ENCODE peak calls at places on chromosome X, in ten cellular contexts. C is neural crest cell, T is fibroblast of lung, I is BE2C, Z is ascending aorta, N is SK-N-SH, G is dorsolateral prefrontal cortex, V is cardiac fibroblast, J is suprapubic skin, E is GM06990. Q is an unnamed sample.

GRCh38 chrX:6574762-6575161 is 39.8 kb upstream of the VCX3A start:
- DNase-seq in C (no peak), T (no peak), I (peak; percentile 4), Z (no peak), N (peak; percentile 10), G (no peak), V (no peak), J (no peak), E (no peak), Q (no peak)

GRCh38 chrX:68112321-68112720 is 321.0 kb downstream of the OPHN1 start:
- DNase-seq in C (no peak), T (peak; percentile 3), I (no peak), Z (no peak), N (no peak), G (no peak), V (peak; percentile 2), J (no peak), E (no peak), Q (no peak)

GRCh38 chrX:68822641-68823410 is 6.0 kb upstream of the EFNB1 start:
- DNase-seq in C (peak; percentile 38), T (peak; percentile 59), I (peak; percentile 54), Z (no peak), N (peak; percentile 66), G (no peak), V (peak; percentile 66), J (no peak), E (no peak), Q (peak; percentile 55)

GRCh38 chrX:9327747-9328145 is 137.1 kb upstream of the TBL1X start:
- DNase-seq in C (no peak), T (peak; percentile 81), I (no peak), Z (no peak), N (no peak), G (no peak), V (peak; percentile 60), J (no peak), E (no peak), Q (no peak)

GRCh38 chrX:110444996-110445395 is 86.3 kb downstream of the RTL9 start:
- DNase-seq in C (no peak), T (no peak), I (no peak), Z (no peak), N (no peak), G (no peak), V (no peak), J (no peak), E (no peak), Q (no peak)

GRCh38 chrX:16023790-16024734 is 99.3 kb upstream of the GRPR start:
- DNase-seq in C (no peak), T (no peak), I (no peak), Z (no peak), N (no peak), G (no peak), V (peak; percentile 57), J (no peak), E (peak; percentile 72), Q (no peak)

GRCh38 chrX:70096052-70096451 is 33.8 kb downstream of the OTUD6A start:
- DNase-seq in C (no peak), T (peak; percentile 14), I (no peak), Z (no peak), N (no peak), G (no peak), V (peak; percentile 57), J (no peak), E (no peak), Q (no peak)

GRCh38 chrX:53239474-53239873 is 14.5 kb upstream of the KDM5C start:
- DNase-seq in C (no peak), T (no peak), I (peak; percentile 63), Z (no peak), N (no peak), G (no peak), V (peak; percentile 4), J (no peak), E (no peak), Q (peak; percentile 35)

GRCh38 chrX:108590496-108590895 is 145.9 kb downstream of the IRS4 start:
- DNase-seq in C (no peak), T (no peak), I (no peak), Z (no peak), N (no peak), G (no peak), V (peak; percentile 37), J (no peak), E (no peak), Q (no peak)

GRCh38 chrX:72060196-72060974 is 71.3 kb downstream of the RTL5 start:
- DNase-seq in C (peak; percentile 37), T (no peak), I (peak; percentile 69), Z (no peak), N (peak; percentile 68), G (peak; percentile 89), V (peak; percentile 2), J (no peak), E (no peak), Q (peak; percentile 43)

GRCh38 chrX:53481816-53482485 is 47.8 kb upstream of the HSD17B10 start:
- DNase-seq in C (peak; percentile 45), T (peak; percentile 69), I (peak; percentile 65), Z (no peak), N (peak; percentile 58), G (peak; percentile 36), V (peak; percentile 78), J (no peak), E (peak; percentile 15), Q (no peak)

GRCh38 chrX:153688900-153689590 is 1.3 kb downstream of the SLC6A8 start:
- DNase-seq in C (no peak), T (peak; percentile 43), I (peak; percentile 57), Z (no peak), N (peak; percentile 79), G (peak; percentile 70), V (peak; percentile 12), J (no peak), E (no peak), Q (no peak)

GRCh38 chrX:150766351-150767044 is 73.3 kb downstream of the MTMR1 start:
- DNase-seq in C (no peak), T (no peak), I (no peak), Z (no peak), N (no peak), G (no peak), V (no peak), J (no peak), E (no peak), Q (no peak)

GRCh38 chrX:115233497-115234219 is at the start of gene LRCH2:
- DNase-seq in C (peak; percentile 57), T (no peak), I (peak; percentile 65), Z (no peak), N (peak; percentile 86), G (peak; percentile 33), V (peak; percentile 1), J (no peak), E (no peak), Q (peak; percentile 89)

GRCh38 chrX:119758682-119759332 is 419 bp downstream of the SOWAHD start:
- DNase-seq in C (peak; percentile 5), T (no peak), I (peak; percentile 14), Z (no peak), N (peak; percentile 67), G (peak; percentile 27), V (no peak), J (no peak), E (peak; percentile 54), Q (peak; percentile 94)

GRCh38 chrX:23888887-23889501 is 18.7 kb downstream of the APOO start:
- DNase-seq in C (no peak), T (no peak), I (no peak), Z (no peak), N (no peak), G (no peak), V (peak; percentile 52), J (no peak), E (no peak), Q (no peak)
- TF ChIP-seq CTCF in C (no peak), T (no peak), I (no peak), Z (no peak), N (no peak), G (no peak), V (no peak), J (no peak), E (no peak), Q (no peak)

DNA sequence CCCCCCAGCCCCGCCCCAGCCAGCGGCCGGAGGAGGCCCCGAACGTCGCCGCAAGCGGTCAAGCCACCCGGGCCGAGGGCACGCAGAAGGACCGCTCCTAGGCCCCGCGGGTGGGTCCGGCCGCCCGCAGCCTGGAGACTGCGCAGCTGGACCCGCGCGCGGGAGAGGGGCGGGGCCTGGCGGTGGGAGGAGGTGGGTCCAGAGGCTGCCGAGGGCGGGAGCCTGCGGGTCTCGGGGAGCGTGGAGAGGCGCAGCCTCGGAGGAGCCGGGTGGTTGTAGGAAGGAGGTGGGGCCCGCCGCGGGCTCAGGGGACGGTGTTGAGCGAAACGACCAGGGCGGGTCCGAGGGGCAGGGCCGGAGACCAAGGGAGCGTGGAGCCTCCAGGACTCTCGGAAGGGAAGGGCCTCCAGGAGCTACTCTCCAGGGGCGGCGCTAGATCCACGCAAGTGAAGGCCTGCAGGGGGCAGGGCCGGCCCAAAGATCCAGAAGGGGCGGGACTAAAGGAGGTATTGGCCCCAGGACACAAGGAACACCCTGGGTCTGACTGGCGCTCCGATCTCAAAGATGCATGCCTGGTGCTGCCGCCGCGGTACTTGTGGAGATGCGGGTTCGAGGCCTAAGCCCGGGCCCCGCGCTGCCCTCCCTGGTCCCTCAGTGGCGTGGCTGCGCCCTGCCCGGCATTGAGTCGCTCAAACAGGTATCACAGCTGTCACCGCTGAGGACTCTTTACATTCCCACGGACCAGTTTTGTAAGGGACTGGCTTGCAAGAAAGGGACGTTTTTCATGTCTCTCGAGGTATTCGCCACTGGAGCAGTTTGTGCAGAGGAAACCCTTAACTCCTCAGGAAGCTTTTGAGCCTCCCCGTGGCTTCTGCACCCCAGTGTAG is 5.9 kb downstream of the TIMM17B start:
- DNase-seq in C (peak; percentile 61), T (peak; percentile 84), I (peak; percentile 89), Z (peak; percentile 70), N (peak; percentile 84), G (peak; percentile 80), V (peak; percentile 86), J (peak; percentile 91), E (peak; percentile 78), Q (no peak)
- TF ChIP-seq CTCF in C (peak; percentile 62), T (peak; percentile 32), I (peak; percentile 58), Z (peak; percentile 53), N (peak; percentile 53), G (peak; percentile 46), V (peak; percentile 44), J (peak; percentile 20), E (peak; percentile 57), Q (peak; percentile 74)

GRCh38 chrX:81378550-81378949 is 176.6 kb downstream of the SH3BGRL start:
- DNase-seq in C (no peak), T (peak; percentile 0), I (no peak), Z (no peak), N (no peak), G (no peak), V (no peak), J (no peak), E (no peak), Q (no peak)

GRCh38 chrX:81377329-81377728 is 175.4 kb downstream of the SH3BGRL start:
- DNase-seq in C (no peak), T (peak; percentile 51), I (no peak), Z (no peak), N (peak; percentile 1), G (no peak), V (peak; percentile 58), J (no peak), E (no peak), Q (no peak)
- TF ChIP-seq CTCF in C (peak; percentile 70), T (peak; percentile 35), I (peak; percentile 43), Z (peak; percentile 52), N (peak; percentile 74), G (peak; percentile 41), V (peak; percentile 37), J (peak; percentile 5), E (peak; percentile 59), Q (peak; percentile 83)

DNA sequence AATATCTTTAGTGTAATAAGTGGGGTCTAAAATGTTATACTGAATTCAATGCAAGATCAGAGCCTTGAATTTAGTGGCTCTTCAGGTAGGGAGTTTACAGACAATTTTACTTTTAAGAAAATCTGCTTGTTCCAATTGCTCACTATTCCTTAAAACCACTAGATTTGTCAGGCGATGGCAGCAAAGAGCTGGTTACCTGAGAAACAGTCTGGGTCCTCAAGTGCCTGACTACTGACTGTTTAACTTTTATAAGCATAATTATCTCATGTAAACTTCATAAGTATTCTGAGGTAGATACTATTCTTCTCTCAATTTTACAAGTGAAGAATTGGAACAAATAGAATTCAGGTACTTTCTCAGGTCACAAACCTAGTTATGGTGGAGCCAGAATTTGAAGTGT is 84.3 kb downstream of the RRAGB start:
- DNase-seq in C (no peak), T (no peak), I (no peak), Z (no peak), N (no peak), G (no peak), V (no peak), J (no peak), E (no peak), Q (no peak)
- TF ChIP-seq CTCF in C (no peak), T (no peak), I (no peak), Z (no peak), N (no peak), G (no peak), V (no peak), J (no peak), E (no peak), Q (no peak)

Q was measured in chondrocyte.